ENCODE peak calls at places on chromosome 21, in ten cellular contexts. M is neural crest cell; S is NCI-H1105; E is AG08395; D is activated CD8-positive, alpha-beta memory T cell treated with anti-CD3 and anti-CD28 coated beads for 24 hours; C is EL; O is stimulated activated effector memory CD8-positive, alpha-beta T cell treated with anti-CD3 and anti-CD28 coated beads, Interleukin-12 subunit alpha, Interleukin-12 subunit beta, amount 100 ng/mL, for 72 hours; I is fibroblast of lung; K is bronchial epithelial cell; X is activated effector memory CD4-positive, alpha-beta T cell treated with anti-CD3 and anti-CD28 coated beads, Interleukin-2, amount 50 U/mL, for 16 hours. W is an unnamed sample.

GRCh38 chr21:34704119-34704518 is 35.3 kb downstream of the CLIC6 start:
- DNase-seq in O (no peak), X (no peak), K (no peak), M (no peak), E (peak), I (peak), D (no peak), C (peak), S (no peak), W (no peak)

GRCh38 chr21:41973427-41973831 is 19.6 kb upstream of the C2CD2 start:
- DNase-seq in M (no peak), D (no peak), E (no peak), S (no peak), X (peak), C (no peak), O (no peak), K (no peak), I (no peak), W (no peak)

GRCh38 chr21:42161957-42162681 is 56.8 kb upstream of the ABCG1 start:
- DNase-seq in X (peak), M (no peak), K (no peak), C (no peak), I (peak), E (no peak), D (peak), O (no peak), S (no peak), W (no peak)

GRCh38 chr21:39319251-39319756 is 5.9 kb upstream of the BRWD1 start:
- DNase-seq in K (no peak), M (no peak), S (no peak), I (no peak), X (no peak), O (no peak), E (peak), D (no peak), C (no peak), W (no peak)

GRCh38 chr21:46206163-46207005 is 22.1 kb upstream of the SPATC1L start:
- DNase-seq in C (no peak), M (no peak), D (no peak), I (no peak), K (no peak), E (no peak), S (no peak), X (no peak), O (no peak), W (no peak)

GRCh38 chr21:17045214-17045835 is 467.5 kb upstream of the CXADR start:
- DNase-seq in S (peak), K (peak), E (peak), I (peak), C (peak), M (no peak), O (no peak), D (no peak), X (no peak), W (peak)

GRCh38 chr21:17527240-17527639 is 14.4 kb downstream of the CXADR start:
- DNase-seq in K (peak), E (no peak), S (no peak), O (no peak), X (no peak), I (peak), D (no peak), C (no peak), M (no peak), W (no peak)

GRCh38 chr21:20186186-20186585 is 812.0 kb upstream of the NCAM2 start:
- DNase-seq in X (no peak), I (no peak), M (no peak), D (no peak), S (no peak), C (no peak), O (no peak), K (no peak), E (no peak), W (no peak)

GRCh38 chr21:42781150-42781980 is 98.0 kb downstream of the WDR4 start:
- DNase-seq in D (no peak), C (no peak), I (no peak), S (peak), X (no peak), E (no peak), O (no peak), M (no peak), K (peak), W (peak)

GRCh38 chr21:32253215-32253641 is 25.6 kb downstream of the MIS18A start:
- DNase-seq in M (no peak), C (peak), K (no peak), D (no peak), X (no peak), E (peak), I (peak), S (no peak), O (no peak), W (no peak)

GRCh38 chr21:27649323-27649722 is 682.4 kb upstream of the ADAMTS5 start:
- DNase-seq in D (no peak), K (peak), X (no peak), I (peak), O (no peak), C (peak), M (no peak), E (peak), S (no peak), W (no peak)

GRCh38 chr21:42466700-42467612 is 29.1 kb downstream of the RSPH1 start:
- DNase-seq in K (peak), M (no peak), I (peak), C (peak), E (peak), D (peak), X (peak), O (no peak), S (no peak), W (peak)

GRCh38 chr21:44845418-44846200 is 27.7 kb upstream of the SUMO3 start:
- DNase-seq in O (peak), I (peak), C (peak), S (no peak), X (peak), M (peak), D (peak), E (peak), K (no peak), W (peak)

GRCh38 chr21:44902268-44903053 is 18.2 kb downstream of the ITGB2 start:
- DNase-seq in X (no peak), E (no peak), D (no peak), O (no peak), K (no peak), C (no peak), I (no peak), M (no peak), S (no peak), W (no peak)

GRCh38 chr21:16196521-16197208 is 466.9 kb downstream of the USP25 start:
- DNase-seq in O (no peak), I (peak), M (no peak), K (peak), X (no peak), D (no peak), C (peak), S (no peak), E (no peak), W (no peak)

GRCh38 chr21:43597052-43597451 is 62.2 kb downstream of the HSF2BP start:
- DNase-seq in X (no peak), E (peak), M (no peak), C (peak), D (no peak), K (peak), I (peak), S (no peak), O (no peak), W (peak)

GRCh38 chr21:41133896-41134522 is 34.0 kb upstream of the BACE2 start:
- DNase-seq in O (no peak), K (peak), D (no peak), M (no peak), I (peak), S (no peak), C (peak), X (no peak), E (peak), W (peak)

GRCh38 chr21:42351626-42352432 is 1.0 kb upstream of the TFF2 start:
- DNase-seq in E (no peak), S (no peak), C (no peak), X (peak), O (no peak), I (no peak), D (peak), M (no peak), K (no peak), W (no peak)

GRCh38 chr21:45482899-45483821 is 59.1 kb downstream of the SLC19A1 start:
- DNase-seq in D (no peak), O (no peak), C (no peak), X (peak), E (no peak), M (no peak), K (no peak), S (no peak), I (no peak), W (no peak)

GRCh38 chr21:46429754-46430681 is 28.7 kb upstream of the DIP2A start:
- DNase-seq in I (no peak), E (no peak), S (no peak), C (no peak), X (no peak), O (no peak), D (no peak), K (no peak), M (no peak), W (no peak)

GRCh38 chr21:45542667-45543370 is 579 bp upstream of the SLC19A1 start:
- DNase-seq in X (peak), C (no peak), K (no peak), M (no peak), S (no peak), I (no peak), O (peak), D (peak), E (no peak), W (no peak)

GRCh38 chr21:40847956-40848355 is 998 bp upstream of the DSCAM start:
- DNase-seq in O (no peak), E (no peak), C (no peak), X (no peak), M (no peak), I (no peak), K (no peak), S (no peak), D (no peak), W (no peak)

GRCh38 chr21:46191257-46191685 is 7.0 kb upstream of the SPATC1L start:
- DNase-seq in D (peak), I (peak), M (no peak), E (peak), C (peak), K (peak), X (peak), S (no peak), O (no peak), W (no peak)

GRCh38 chr21:39057121-39057520 is 126.1 kb downstream of the PSMG1 start:
- DNase-seq in K (peak), E (no peak), D (no peak), C (no peak), X (no peak), S (peak), M (no peak), O (no peak), I (no peak), W (no peak)

GRCh38 chr21:43585924-43586411 is 73.3 kb downstream of the HSF2BP start:
- DNase-seq in D (no peak), M (no peak), X (no peak), S (no peak), O (no peak), E (peak), I (peak), K (peak), C (peak), W (peak)

GRCh38 chr21:44723177-44724131 is 12.1 kb upstream of the TSPEAR start:
- DNase-seq in E (no peak), M (no peak), S (no peak), D (no peak), K (no peak), O (no peak), I (no peak), X (peak), C (no peak), W (no peak)

W was measured in HuH-7.